ENCODE peak calls at places on chromosomes 16 and 17, in seven cellular contexts. One of them, this sample, is unnamed.
A peak's percentile ranks its signal among the peaks of the same experiment; 100 is the strongest.

GRCh38 chr17:7294614-7295153 is at the start of gene YBX2:
- DNase-seq in HCT116: peak; percentile 48
- DNase-seq in ovary: no peak
- DNase-seq in stomach: peak; percentile 85
- DNase-seq in gastrocnemius medialis: peak; percentile 77
- DNase-seq in A549: peak; percentile 90
- DNase-seq in heart left ventricle: peak; percentile 86
- DNase-seq in this sample: no peak

GRCh38 chr17:82892869-82893565 is 53.2 kb upstream of the ZNF750 start:
- DNase-seq in HCT116: no peak
- DNase-seq in heart left ventricle: peak; percentile 74
- DNase-seq in ovary: peak; percentile 40
- DNase-seq in A549: no peak
- DNase-seq in stomach: peak; percentile 77
- DNase-seq in gastrocnemius medialis: no peak
- DNase-seq in this sample: no peak

GRCh38 chr16:986411-986810 is 4.8 kb downstream of the SOX8 start:
- DNase-seq in gastrocnemius medialis: no peak
- DNase-seq in A549: no peak
- DNase-seq in stomach: no peak
- DNase-seq in HCT116: no peak
- DNase-seq in ovary: no peak
- DNase-seq in heart left ventricle: no peak
- DNase-seq in this sample: no peak

GRCh38 chr16:6190756-6191155 is 1093.2 kb upstream of the EEF2KMT start:
- DNase-seq in ovary: no peak
- DNase-seq in HCT116: no peak
- DNase-seq in heart left ventricle: no peak
- DNase-seq in gastrocnemius medialis: no peak
- DNase-seq in A549: no peak
- DNase-seq in stomach: no peak
- DNase-seq in this sample: no peak

GRCh38 chr16:89383095-89384003 is 107.0 kb downstream of the ANKRD11 start:
- DNase-seq in HCT116: no peak
- DNase-seq in gastrocnemius medialis: no peak
- DNase-seq in A549: no peak
- DNase-seq in stomach: peak; percentile 71
- DNase-seq in heart left ventricle: no peak
- DNase-seq in ovary: peak; percentile 46
- DNase-seq in this sample: no peak

GRCh38 chr17:40551091-40551873 is 14.0 kb downstream of the CCR7 start:
- DNase-seq in ovary: peak; percentile 90
- DNase-seq in stomach: peak; percentile 41
- DNase-seq in gastrocnemius medialis: peak; percentile 51
- DNase-seq in HCT116: no peak
- DNase-seq in A549: peak; percentile 91
- DNase-seq in heart left ventricle: no peak
- DNase-seq in this sample: peak; percentile 95

GRCh38 chr16:21001262-21001661 is 100.7 kb downstream of the LYRM1 start:
- DNase-seq in A549: peak; percentile 18
- DNase-seq in gastrocnemius medialis: no peak
- DNase-seq in heart left ventricle: no peak
- DNase-seq in HCT116: peak; percentile 38
- DNase-seq in stomach: no peak
- DNase-seq in ovary: no peak
- DNase-seq in this sample: peak; percentile 70

GRCh38 chr17:77647531-77647930 is 311.0 kb upstream of the TNRC6C start:
- DNase-seq in ovary: no peak
- DNase-seq in A549: no peak
- DNase-seq in stomach: no peak
- DNase-seq in heart left ventricle: no peak
- DNase-seq in gastrocnemius medialis: no peak
- DNase-seq in HCT116: no peak
- DNase-seq in this sample: no peak

GRCh38 chr16:80948886-80949502 is 57.7 kb downstream of the CMC2 start:
- DNase-seq in gastrocnemius medialis: no peak
- DNase-seq in stomach: no peak
- DNase-seq in A549: no peak
- DNase-seq in heart left ventricle: peak; percentile 73
- DNase-seq in ovary: no peak
- DNase-seq in HCT116: peak; percentile 31
- DNase-seq in this sample: peak; percentile 70

GRCh38 chr17:10062757-10063385 is 135.5 kb downstream of the GAS7 start:
- DNase-seq in stomach: no peak
- DNase-seq in ovary: no peak
- DNase-seq in gastrocnemius medialis: no peak
- DNase-seq in A549: no peak
- DNase-seq in heart left ventricle: no peak
- DNase-seq in HCT116: no peak
- DNase-seq in this sample: no peak

GRCh38 chr16:85046472-85046916 is 18.9 kb downstream of the KIAA0513 start:
- DNase-seq in ovary: no peak
- DNase-seq in heart left ventricle: no peak
- DNase-seq in stomach: no peak
- DNase-seq in HCT116: no peak
- DNase-seq in gastrocnemius medialis: no peak
- DNase-seq in A549: no peak
- DNase-seq in this sample: no peak

GRCh38 chr16:57690782-57691471 is 3.7 kb upstream of the DRC7 start:
- DNase-seq in HCT116: no peak
- DNase-seq in gastrocnemius medialis: no peak
- DNase-seq in ovary: no peak
- DNase-seq in heart left ventricle: no peak
- DNase-seq in A549: no peak
- DNase-seq in stomach: no peak
- DNase-seq in this sample: no peak

GRCh38 chr17:7292194-7292593 is 2.2 kb downstream of the YBX2 start:
- DNase-seq in gastrocnemius medialis: no peak
- DNase-seq in ovary: no peak
- DNase-seq in A549: no peak
- DNase-seq in heart left ventricle: no peak
- DNase-seq in HCT116: no peak
- DNase-seq in stomach: no peak
- DNase-seq in this sample: no peak

GRCh38 chr17:8556074-8556473 is 74.5 kb downstream of the MYH10 start:
- DNase-seq in stomach: no peak
- DNase-seq in HCT116: peak; percentile 8
- DNase-seq in heart left ventricle: no peak
- DNase-seq in gastrocnemius medialis: no peak
- DNase-seq in ovary: no peak
- DNase-seq in A549: no peak
- DNase-seq in this sample: no peak

GRCh38 chr16:50144211-50144610 is 8.9 kb upstream of the TENT4B start:
- DNase-seq in stomach: no peak
- DNase-seq in HCT116: no peak
- DNase-seq in A549: no peak
- DNase-seq in heart left ventricle: no peak
- DNase-seq in ovary: no peak
- DNase-seq in gastrocnemius medialis: no peak
- DNase-seq in this sample: no peak

GRCh38 chr16:72637306-72637705 is 410.6 kb downstream of the ZFHX3 start:
- DNase-seq in heart left ventricle: no peak
- DNase-seq in gastrocnemius medialis: no peak
- DNase-seq in stomach: no peak
- DNase-seq in HCT116: no peak
- DNase-seq in ovary: no peak
- DNase-seq in A549: no peak
- DNase-seq in this sample: no peak

GRCh38 chr16:30028438-30029093 is 2.5 kb downstream of the TLCD3B start:
- DNase-seq in heart left ventricle: no peak
- DNase-seq in A549: no peak
- DNase-seq in gastrocnemius medialis: no peak
- DNase-seq in stomach: no peak
- DNase-seq in HCT116: no peak
- DNase-seq in ovary: no peak
- DNase-seq in this sample: no peak

GRCh38 chr17:19897901-19898300 is 30.2 kb upstream of the ULK2 start:
- DNase-seq in A549: no peak
- DNase-seq in HCT116: peak; percentile 16
- DNase-seq in heart left ventricle: no peak
- DNase-seq in gastrocnemius medialis: no peak
- DNase-seq in stomach: no peak
- DNase-seq in ovary: no peak
- DNase-seq in this sample: no peak

GRCh38 chr17:21283482-21284318 is 811 bp upstream of the MAP2K3 start:
- DNase-seq in stomach: peak; percentile 52
- DNase-seq in heart left ventricle: no peak
- DNase-seq in A549: no peak
- DNase-seq in ovary: peak; percentile 44
- DNase-seq in HCT116: peak; percentile 22
- DNase-seq in gastrocnemius medialis: no peak
- DNase-seq in this sample: no peak

GRCh38 chr17:50689251-50689650 is 18.5 kb downstream of the ANKRD40 start:
- DNase-seq in stomach: no peak
- DNase-seq in HCT116: no peak
- DNase-seq in A549: no peak
- DNase-seq in heart left ventricle: no peak
- DNase-seq in gastrocnemius medialis: no peak
- DNase-seq in ovary: peak; percentile 72
- DNase-seq in this sample: no peak

DNA sequence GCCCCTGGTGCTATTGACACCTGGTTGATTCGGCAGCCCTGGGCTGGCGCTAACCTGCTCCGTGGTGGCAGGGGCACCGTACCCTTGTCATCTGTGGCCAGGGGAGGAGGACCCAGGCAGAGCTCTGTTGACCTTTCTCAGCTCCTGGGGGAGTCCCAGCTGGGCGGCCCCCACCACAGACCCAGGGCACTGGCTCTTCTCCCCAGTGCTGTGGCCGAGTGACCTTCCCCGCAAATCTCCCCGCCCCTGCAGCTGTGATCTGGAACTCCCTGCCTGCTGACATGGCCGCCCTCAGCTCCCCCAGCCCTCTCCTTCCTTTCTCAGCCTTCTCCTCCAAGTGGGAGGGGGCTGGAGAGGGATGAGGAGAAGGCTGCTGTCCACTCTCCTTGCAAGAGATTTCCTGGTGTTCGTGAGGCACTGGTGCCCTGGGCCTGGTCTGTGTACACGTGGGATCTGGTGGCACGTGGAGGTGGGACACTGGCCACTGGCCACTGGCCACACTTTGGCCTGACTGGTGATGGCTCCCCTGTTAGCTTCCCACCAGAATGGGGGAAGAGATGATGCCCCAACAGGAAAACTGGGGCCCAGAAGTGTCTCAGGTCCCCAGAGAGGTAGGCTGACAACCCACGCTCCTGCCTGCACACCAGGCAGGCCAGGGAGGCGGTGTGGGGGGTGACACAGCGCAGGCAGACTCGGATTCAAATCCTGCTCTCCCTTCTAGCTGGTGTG is 8.2 kb downstream of the FMNL1 start:
- DNase-seq in gastrocnemius medialis: no peak
- DNase-seq in HCT116: no peak
- DNase-seq in heart left ventricle: peak; percentile 71
- DNase-seq in A549: no peak
- DNase-seq in ovary: no peak
- DNase-seq in stomach: no peak
- DNase-seq in this sample: no peak
- H3K27ac ChIP-seq in gastrocnemius medialis: peak overlapping the region; percentile 81
- H3K27ac ChIP-seq in HCT116: no peak overlapping the region
- H3K27ac ChIP-seq in heart left ventricle: peak overlapping the region; percentile 15
- H3K27ac ChIP-seq in A549: peak overlapping the region; percentile 97
- H3K27ac ChIP-seq in ovary: no peak overlapping the region
- H3K27ac ChIP-seq in stomach: peak overlapping the region; percentile 92
- H3K27ac ChIP-seq in this sample: peak overlapping the region; percentile 69

DNA sequence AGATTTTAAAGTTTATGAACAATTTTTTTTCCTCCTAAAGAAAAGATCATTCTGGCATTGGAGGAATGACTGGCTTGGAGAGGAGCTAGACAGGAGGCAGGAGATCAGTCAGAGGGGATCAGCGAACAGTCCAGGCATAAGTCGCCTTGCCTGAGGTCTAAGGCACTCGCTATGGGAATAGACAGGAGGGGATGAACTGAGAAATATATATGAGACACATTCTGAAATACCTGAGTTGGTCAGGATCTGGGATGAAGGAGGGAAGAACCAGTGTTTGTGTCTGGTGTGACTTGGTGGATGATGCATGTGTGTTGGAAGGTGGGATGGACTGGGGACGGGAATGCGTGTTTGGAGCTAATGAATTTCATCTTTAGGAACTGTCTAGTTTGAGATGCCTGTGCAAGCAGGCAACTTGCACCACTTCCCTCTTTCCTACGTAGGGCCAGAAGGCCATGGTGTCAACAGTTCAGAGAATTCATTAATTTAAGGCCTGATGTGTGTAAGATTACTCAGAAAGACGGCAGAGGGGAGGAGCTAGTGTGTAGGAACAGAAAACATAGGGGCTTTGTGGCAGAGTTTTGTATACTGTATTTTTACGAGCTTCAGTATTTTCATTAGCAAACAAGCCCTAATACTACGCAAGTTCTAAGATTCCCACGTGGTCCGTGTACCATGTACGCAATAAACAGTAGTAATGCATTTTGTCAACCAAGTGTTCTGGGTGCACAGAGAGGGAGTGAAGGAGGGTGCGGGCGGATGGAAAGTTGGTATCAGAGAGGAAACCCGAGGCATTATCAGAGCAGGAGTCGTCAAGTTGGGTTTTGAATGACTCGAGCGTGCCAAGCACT is 825 bp downstream of the HEATR6 start:
- DNase-seq in gastrocnemius medialis: no peak
- DNase-seq in stomach: no peak
- DNase-seq in heart left ventricle: no peak
- DNase-seq in A549: no peak
- DNase-seq in HCT116: no peak
- DNase-seq in ovary: no peak
- DNase-seq in this sample: no peak
- TF ChIP-seq POLR2A in gastrocnemius medialis: no peak
- TF ChIP-seq POLR2A in stomach: no peak
- TF ChIP-seq POLR2A in heart left ventricle: no peak
- TF ChIP-seq POLR2A in A549: no peak
- TF ChIP-seq POLR2A in HCT116: no peak
- TF ChIP-seq POLR2A in ovary: no peak
- TF ChIP-seq POLR2A in this sample: no peak

DNA sequence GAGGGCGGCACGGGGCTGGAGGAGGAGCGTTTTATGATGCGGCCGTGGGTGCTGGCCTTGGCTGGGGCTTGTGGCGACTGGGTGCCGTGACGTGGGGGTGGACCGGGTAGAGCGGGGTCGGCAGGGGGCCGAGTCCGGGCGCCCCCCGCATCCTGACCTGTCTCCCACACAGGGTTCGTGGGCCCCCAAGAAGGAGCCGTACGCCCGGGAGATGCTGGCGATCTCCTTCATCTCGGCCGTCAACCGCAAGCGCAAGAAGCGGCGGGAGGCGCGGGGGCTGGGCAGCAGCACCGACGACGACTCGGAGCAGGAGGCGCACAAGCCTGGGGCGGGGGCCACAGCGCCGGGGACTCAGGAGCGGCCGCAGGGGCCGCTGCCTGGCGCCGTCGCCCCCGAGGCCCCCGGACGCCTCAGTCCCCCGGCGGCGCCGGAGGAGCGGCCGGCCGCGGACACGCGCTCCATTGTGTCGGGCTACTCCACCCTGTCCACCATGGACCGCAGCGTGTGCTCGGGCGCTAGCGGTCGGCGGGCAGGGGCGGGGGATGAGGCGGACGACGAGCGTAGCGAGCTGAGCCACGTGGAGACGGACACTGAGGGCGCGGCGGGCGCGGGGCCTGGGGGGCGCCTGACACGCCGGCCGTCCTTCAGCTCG is 81.6 kb downstream of the ARHGAP23 start:
- DNase-seq in heart left ventricle: peak; percentile 64
- DNase-seq in A549: no peak
- DNase-seq in HCT116: no peak
- DNase-seq in stomach: no peak
- DNase-seq in ovary: no peak
- DNase-seq in gastrocnemius medialis: no peak
- DNase-seq in this sample: no peak
- H3K27ac ChIP-seq in heart left ventricle: no peak overlapping the region
- H3K27ac ChIP-seq in A549: no peak overlapping the region
- H3K27ac ChIP-seq in HCT116: no peak overlapping the region
- H3K27ac ChIP-seq in stomach: no peak overlapping the region
- H3K27ac ChIP-seq in ovary: no peak overlapping the region
- H3K27ac ChIP-seq in gastrocnemius medialis: no peak overlapping the region
- H3K27ac ChIP-seq in this sample: peak overlapping the region; percentile 50

GRCh38 chr17:66910651-66911285 is 53.7 kb upstream of the CACNG4 start:
- DNase-seq in ovary: no peak
- DNase-seq in A549: no peak
- DNase-seq in gastrocnemius medialis: no peak
- DNase-seq in HCT116: no peak
- DNase-seq in heart left ventricle: no peak
- DNase-seq in stomach: no peak
- DNase-seq in this sample: no peak
- TF ChIP-seq POLR2A in ovary: no peak
- TF ChIP-seq POLR2A in A549: no peak
- TF ChIP-seq POLR2A in gastrocnemius medialis: no peak
- TF ChIP-seq POLR2A in HCT116: no peak
- TF ChIP-seq POLR2A in heart left ventricle: no peak
- TF ChIP-seq POLR2A in stomach: no peak
- TF ChIP-seq POLR2A in this sample: no peak